ENCODE peak calls at places on chromosomes 7 and 10, in seven cellular contexts. E is IMR-90, X is heart left ventricle, Y is testis, N is transverse colon, W is spleen, P is ovary. T is an unnamed sample.

GRCh38 chr10:49387029-49387428 is 8.9 kb downstream of the DRGX start:
- DNase-seq in P (no peak), E (peak; percentile 94), N (no peak), W (no peak), Y (no peak), X (no peak), T (no peak)

GRCh38 chr7:99829520-99830160 is 1.8 kb downstream of the CYP3A43 start:
- DNase-seq in P (no peak), Y (no peak), N (no peak), W (no peak), X (no peak), E (no peak), T (no peak)

GRCh38 chr7:101321491-101322401 is at the start of gene IFT22:
- DNase-seq in X (peak; percentile 95), Y (peak; percentile 97), W (peak; percentile 97), E (peak; percentile 85), P (peak; percentile 91), N (peak; percentile 92), T (peak; percentile 93)

GRCh38 chr10:35451103-35452016 is 115.1 kb downstream of the CCNY start:
- DNase-seq in X (peak; percentile 49), W (no peak), E (peak; percentile 63), Y (no peak), N (no peak), P (no peak), T (peak; percentile 85)

GRCh38 chr7:158394936-158395335 is 192.7 kb downstream of the PTPRN2 start:
- DNase-seq in Y (peak; percentile 68), P (no peak), X (no peak), W (peak; percentile 81), E (no peak), N (peak; percentile 67), T (peak; percentile 3)

GRCh38 chr10:31317652-31318381 is 1.2 kb upstream of the ZEB1 start:
- DNase-seq in W (peak; percentile 95), N (peak; percentile 78), P (no peak), X (no peak), Y (no peak), E (no peak), T (no peak)

GRCh38 chr10:5968037-5968680 is 9.2 kb downstream of the IL15RA start:
- DNase-seq in X (no peak), Y (no peak), W (no peak), P (no peak), E (no peak), N (no peak), T (no peak)

GRCh38 chr10:112271982-112272381 is 11.2 kb upstream of the TECTB start:
- DNase-seq in Y (no peak), X (no peak), N (no peak), E (peak; percentile 85), P (no peak), W (no peak), T (no peak)

GRCh38 chr10:101617824-101618568 is 29.9 kb downstream of the DPCD start:
- DNase-seq in E (no peak), X (no peak), W (peak; percentile 48), P (no peak), Y (no peak), N (no peak), T (no peak)

GRCh38 chr7:7830122-7830878 is 111.9 kb upstream of the RPA3 start:
- DNase-seq in X (no peak), W (no peak), E (no peak), Y (no peak), N (no peak), P (no peak), T (no peak)

GRCh38 chr10:29443745-29444523 is 155.1 kb downstream of the LYZL1 start:
- DNase-seq in E (peak; percentile 25), P (no peak), N (no peak), W (no peak), X (no peak), Y (no peak), T (peak; percentile 9)

GRCh38 chr10:34593955-34594354 is 221.1 kb downstream of the PARD3 start:
- DNase-seq in X (no peak), Y (no peak), W (no peak), N (no peak), P (no peak), E (no peak), T (no peak)

GRCh38 chr7:18583305-18583704 is 87.8 kb downstream of the HDAC9 start:
- DNase-seq in Y (no peak), P (no peak), X (no peak), E (peak; percentile 67), N (no peak), W (no peak), T (no peak)

GRCh38 chr7:81956520-81956919 is 186.7 kb upstream of the HGF start:
- DNase-seq in P (no peak), X (no peak), N (no peak), W (no peak), Y (no peak), E (peak; percentile 73), T (peak; percentile 38)

GRCh38 chr10:99340650-99341049 is 11.5 kb downstream of the CNNM1 start:
- DNase-seq in X (no peak), P (no peak), Y (no peak), W (no peak), N (no peak), E (no peak), T (no peak)

GRCh38 chr10:99945286-99945685 is 64.5 kb downstream of the DNMBP start:
- DNase-seq in Y (peak; percentile 70), W (no peak), P (peak; percentile 52), E (peak; percentile 93), N (no peak), X (no peak), T (no peak)

GRCh38 chr10:83176901-83177300 is 962.4 kb upstream of the GHITM start:
- DNase-seq in E (no peak), N (no peak), P (no peak), W (no peak), Y (no peak), X (no peak), T (no peak)

GRCh38 chr7:110065112-110065511 is 1025.8 kb upstream of the LRRN3 start:
- DNase-seq in E (no peak), P (no peak), W (no peak), Y (no peak), X (no peak), N (no peak), T (no peak)

GRCh38 chr7:56447864-56448693 is 331.9 kb upstream of the NUPR2 start:
- DNase-seq in P (peak; percentile 55), W (no peak), Y (peak; percentile 97), N (no peak), E (no peak), X (no peak), T (no peak)

GRCh38 chr7:69743436-69743835 is 145.2 kb downstream of the AUTS2 start:
- DNase-seq in P (no peak), W (no peak), E (no peak), X (no peak), Y (no peak), N (no peak), T (no peak)

GRCh38 chr7:2404714-2405119 is 1.3 kb downstream of the CHST12 start:
- DNase-seq in Y (no peak), E (no peak), X (no peak), P (no peak), N (no peak), W (no peak), T (peak; percentile 58)

GRCh38 chr7:138887085-138887705 is 89.2 kb upstream of the ATP6V0A4 start:
- DNase-seq in X (no peak), E (no peak), N (no peak), P (no peak), Y (no peak), W (no peak), T (no peak)

GRCh38 chr10:102310356-102311024 is 65.2 kb downstream of the GBF1 start:
- DNase-seq in W (no peak), X (no peak), P (no peak), Y (no peak), E (peak; percentile 66), N (no peak), T (no peak)

GRCh38 chr7:92835140-92835850 is 1.1 kb downstream of the CDK6 start:
- DNase-seq in P (peak; percentile 56), E (peak; percentile 74), W (peak; percentile 92), N (peak; percentile 75), X (peak; percentile 69), Y (peak; percentile 45), T (peak; percentile 69)
- TF ChIP-seq POLR2A in P (no peak), E (no peak), W (no peak), N (no peak), X (no peak), Y (no peak), T (peak; percentile 26)

DNA sequence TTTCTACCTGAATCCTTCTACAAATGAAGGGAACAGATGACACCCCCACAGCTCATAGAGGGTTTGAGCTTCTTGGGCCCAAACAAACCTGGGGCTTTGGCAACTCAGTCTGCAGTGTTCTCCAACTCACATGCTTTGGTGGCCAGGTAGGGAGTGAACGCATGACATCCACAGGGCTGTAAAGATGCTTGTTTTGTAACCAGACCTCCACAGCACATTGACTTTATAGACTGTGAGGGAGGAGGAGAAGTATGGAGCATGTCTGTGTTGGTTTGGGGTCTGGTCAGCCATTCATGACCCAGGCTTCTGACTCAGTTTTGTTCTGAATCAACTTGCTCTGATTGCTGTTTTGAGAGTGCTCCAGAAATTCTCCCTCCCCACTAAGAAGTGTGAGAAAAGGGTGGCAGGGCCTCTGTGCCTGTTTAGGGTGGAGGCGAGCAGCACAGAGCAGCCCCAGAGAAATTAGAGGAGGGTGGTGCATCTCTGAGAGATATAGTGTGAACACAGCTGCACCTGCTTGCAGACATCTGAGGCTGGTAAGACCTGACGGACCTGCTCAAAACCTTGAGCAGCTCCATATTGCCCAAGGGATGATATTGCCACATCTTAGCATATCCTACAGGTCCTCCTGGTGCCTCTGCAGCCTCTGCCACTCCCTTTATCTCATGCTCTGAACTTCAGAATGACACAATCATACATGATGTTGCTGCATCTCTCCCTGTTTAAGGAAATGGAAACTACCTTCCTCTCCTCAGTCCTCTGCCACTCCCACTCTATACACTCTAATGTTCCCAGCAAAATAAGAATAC is 287.6 kb downstream of the ABCA13 start:
- DNase-seq in N (no peak), W (no peak), E (no peak), X (no peak), Y (no peak), P (no peak), T (no peak)
- TF ChIP-seq POLR2A in N (no peak), W (no peak), E (no peak), X (no peak), Y (no peak), P (no peak), T (no peak)

GRCh38 chr10:59709472-59710125 is at the start of gene SLC16A9:
- DNase-seq in P (peak; percentile 88), Y (peak; percentile 54), X (peak; percentile 62), W (peak; percentile 84), N (peak; percentile 69), E (peak; percentile 11), T (peak; percentile 60)
- TF ChIP-seq POLR2A in P (peak; percentile 52), Y (no peak), X (no peak), W (peak; percentile 31), N (peak; percentile 43), E (no peak), T (no peak)

DNA sequence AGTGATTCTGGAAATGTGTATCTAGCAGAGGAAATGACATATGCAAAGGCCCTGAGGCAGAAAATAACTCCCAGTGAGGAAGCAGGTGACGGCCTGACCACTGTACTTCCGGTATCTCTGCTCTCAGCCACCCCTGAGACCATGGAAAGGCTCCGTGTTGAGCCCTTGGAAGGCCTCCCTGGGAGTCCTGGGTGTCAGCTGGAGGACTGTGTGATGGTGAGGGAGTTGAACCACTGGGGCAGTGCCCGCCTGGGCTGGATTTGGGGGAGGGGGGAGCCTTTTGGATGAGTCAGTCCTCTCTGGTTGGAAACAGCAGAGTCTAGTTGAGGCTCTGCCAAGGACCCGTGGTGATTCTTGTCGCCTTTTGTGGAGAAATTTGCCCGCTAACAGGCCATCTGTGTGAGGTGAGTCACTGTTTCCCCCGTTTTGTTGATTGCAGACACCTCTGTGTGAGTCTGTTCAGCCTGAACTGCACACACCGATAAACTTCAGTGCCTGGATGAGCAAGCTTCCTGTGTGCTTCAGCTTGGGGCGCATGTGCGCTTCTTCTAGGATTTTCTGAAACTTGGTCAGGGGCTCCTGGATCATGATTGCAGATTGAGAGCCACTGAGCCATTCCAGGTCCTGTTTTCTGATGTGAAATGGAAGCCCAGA is 98.6 kb downstream of the GRK5 start:
- DNase-seq in Y (no peak), E (peak; percentile 99), N (peak; percentile 72), P (peak; percentile 73), X (peak; percentile 42), W (peak; percentile 86), T (peak; percentile 42)
- TF ChIP-seq POLR2A in Y (no peak), E (no peak), N (no peak), P (no peak), X (no peak), W (no peak), T (peak; percentile 33)

T was measured in erythroblast.